ENCODE peak calls at places on chromosome 16, in seven cellular contexts. B is NCI-H1436; W is left ventricle myocardium superior; K is stimulated activated CD8-positive, alpha-beta memory T cell treated with anti-CD3 and anti-CD28 coated beads, Interleukin-4, amount 100 ng/mL, for 48 hours; I is activated CD4-positive, alpha-beta T cell treated with anti-CD3 and anti-CD28 coated beads, Interleukin-2, amount 50 U/mL, for 1 hour; R is T-helper 1 cell; S is GM10248. V is an unnamed sample.

GRCh38 chr16:65070831-65071230 is 51.0 kb downstream of the CDH11 start:
- DNase-seq in R (no peak), I (no peak), S (no peak), B (no peak), K (no peak), W (peak), V (no peak)

GRCh38 chr16:86519649-86520316 is 9.5 kb downstream of the FOXF1 start:
- DNase-seq in W (peak), K (peak), R (no peak), S (peak), B (peak), I (peak), V (no peak)

GRCh38 chr16:5366126-5366525 is 268.5 kb upstream of the EEF2KMT start:
- DNase-seq in R (no peak), I (no peak), S (no peak), W (no peak), K (no peak), B (no peak), V (no peak)

GRCh38 chr16:88534731-88535141 is 35.5 kb upstream of the ZC3H18 start:
- DNase-seq in S (peak), I (peak), K (peak), B (no peak), R (no peak), W (peak), V (no peak)

GRCh38 chr16:84281077-84281476 is 13.6 kb upstream of the WFDC1 start:
- DNase-seq in R (no peak), I (no peak), S (no peak), K (peak), W (peak), B (no peak), V (no peak)

GRCh38 chr16:50021509-50021908 is 3.5 kb upstream of the CNEP1R1 start:
- DNase-seq in I (no peak), W (no peak), K (no peak), S (no peak), B (no peak), R (no peak), V (peak)

GRCh38 chr16:66474750-66475199 is 47.7 kb downstream of the BEAN1 start:
- DNase-seq in W (no peak), K (peak), I (peak), S (peak), B (peak), R (no peak), V (peak)

GRCh38 chr16:12096162-12096781 is 119.7 kb downstream of the SNX29 start:
- DNase-seq in I (no peak), K (no peak), W (no peak), S (no peak), B (no peak), R (no peak), V (no peak)

GRCh38 chr16:65936096-65936495 is 430.4 kb upstream of the CDH5 start:
- DNase-seq in K (no peak), I (no peak), W (no peak), B (no peak), S (no peak), R (no peak), V (no peak)

GRCh38 chr16:50478021-50478772 is 70.0 kb upstream of the NKD1 start:
- DNase-seq in I (no peak), K (no peak), W (no peak), B (no peak), R (no peak), S (no peak), V (peak)

GRCh38 chr16:49055824-49056545 is 225.7 kb downstream of the CBLN1 start:
- DNase-seq in R (no peak), B (peak), I (no peak), W (no peak), S (no peak), K (no peak), V (no peak)

GRCh38 chr16:25996052-25996451 is 304.3 kb downstream of the HS3ST4 start:
- DNase-seq in B (no peak), W (no peak), R (no peak), S (no peak), I (no peak), K (no peak), V (no peak)

GRCh38 chr16:54351171-54351570 is 64.6 kb upstream of the IRX3 start:
- DNase-seq in B (no peak), I (no peak), K (no peak), S (no peak), R (no peak), W (no peak), V (no peak)

GRCh38 chr16:15581127-15581815 is 61.7 kb downstream of the MARF1 start:
- DNase-seq in R (no peak), W (no peak), K (no peak), S (no peak), I (no peak), B (no peak), V (no peak)

GRCh38 chr16:75217389-75217851 is 1.4 kb upstream of the CTRB1 start:
- DNase-seq in I (no peak), K (no peak), R (no peak), W (no peak), B (no peak), S (no peak), V (no peak)

GRCh38 chr16:526181-527014 is 1.1 kb upstream of the CAPN15 start:
- DNase-seq in S (no peak), I (no peak), R (no peak), W (peak), K (peak), B (no peak), V (no peak)

GRCh38 chr16:54194008-54194731 is 92.4 kb downstream of the IRX3 start:
- DNase-seq in S (no peak), R (no peak), I (no peak), B (no peak), W (peak), K (no peak), V (no peak)

GRCh38 chr16:90020260-90020837 is 1.1 kb upstream of the DBNDD1 start:
- DNase-seq in I (no peak), K (no peak), S (no peak), W (no peak), R (no peak), B (no peak), V (no peak)

GRCh38 chr16:4288148-4288921 is 15.5 kb upstream of the TFAP4 start:
- DNase-seq in W (peak), S (peak), R (peak), K (peak), B (peak), I (peak), V (no peak)